ENCODE peak calls at places on chromosomes 11 and 22, in five cellular contexts. X, S, U, P and G are unnamed samples.

GRCh38 chr11:110903830-110904229 is 191.6 kb upstream of the ARHGAP20 start:
- DNase-seq in X (no peak), S (peak), U (peak), P (no peak), G (peak)

GRCh38 chr11:120121914-120122473 is 15.9 kb downstream of the TRIM29 start:
- DNase-seq in X (no peak), S (no peak), U (peak), P (no peak), G (no peak)

GRCh38 chr11:69718147-69718546 is 14.3 kb upstream of the FGF19 start:
- DNase-seq in X (peak), S (peak), U (peak), P (peak), G (peak)

GRCh38 chr22:17578129-17578754 is 14.9 kb downstream of the SLC25A18 start:
- DNase-seq in X (no peak), S (peak), U (no peak), P (no peak), G (peak)

GRCh38 chr11:16326679-16327297 is 29.6 kb downstream of the SOX6 start:
- DNase-seq in X (no peak), S (peak), U (no peak), P (no peak), G (no peak)

GRCh38 chr11:117187007-117187406 is 8.5 kb downstream of the SIDT2 start:
- DNase-seq in X (no peak), S (no peak), U (no peak), P (no peak), G (no peak)

GRCh38 chr11:119774180-119774763 is 45.3 kb upstream of the NECTIN1 start:
- DNase-seq in X (peak), S (peak), U (peak), P (peak), G (peak)

GRCh38 chr11:42345933-42346332 is 886.5 kb upstream of the LRRC4C start:
- DNase-seq in X (no peak), S (no peak), U (no peak), P (no peak), G (no peak)

GRCh38 chr11:34028407-34028804 is 23.1 kb upstream of the CAPRIN1 start:
- DNase-seq in X (no peak), S (peak), U (no peak), P (no peak), G (no peak)

GRCh38 chr22:38953577-38954413 is 3.6 kb upstream of the APOBEC3A start:
- DNase-seq in X (no peak), S (no peak), U (no peak), P (no peak), G (peak)

GRCh38 chr11:19871531-19871930 is 158.9 kb downstream of the NAV2 start:
- DNase-seq in X (no peak), S (no peak), U (no peak), P (no peak), G (no peak)

GRCh38 chr22:28892175-28892731 is 8.9 kb downstream of the ZNRF3 start:
- DNase-seq in X (no peak), S (no peak), U (no peak), P (no peak), G (no peak)

GRCh38 chr11:93845181-93846092 is 5.0 kb downstream of the VSTM5 start:
- DNase-seq in X (peak), S (no peak), U (no peak), P (no peak), G (no peak)

GRCh38 chr11:48087974-48088681 is 107.8 kb downstream of the PTPRJ start:
- DNase-seq in X (no peak), S (no peak), U (no peak), P (no peak), G (no peak)

DNA sequence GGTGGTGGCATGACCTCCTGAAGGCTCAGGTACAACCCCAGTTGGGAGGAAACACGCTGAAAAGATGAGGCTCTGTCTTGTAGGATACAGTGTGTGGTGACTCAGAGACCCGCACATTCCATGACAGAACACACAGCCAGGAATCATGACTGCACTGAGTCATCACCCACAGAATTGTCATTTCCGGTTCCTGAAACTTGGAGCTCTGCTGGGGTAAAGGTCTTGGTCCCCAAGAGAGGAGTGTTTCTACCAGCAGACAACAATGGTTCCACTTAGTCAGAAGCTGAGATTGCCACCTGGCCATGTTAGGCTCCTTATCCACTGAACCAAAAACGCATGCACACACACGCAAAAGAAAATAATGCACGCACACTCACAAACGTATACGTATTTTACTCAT is 31.5 kb upstream of the CYB5R3 start:
- DNase-seq in X (no peak), S (peak), U (peak), P (no peak), G (peak)
- H2BK120ac ChIP-seq in X (no peak), S (peak), U (no peak), P (no peak), G (no peak)

GRCh38 chr11:23554002-23554401 is 693.7 kb upstream of the CCDC179 start:
- DNase-seq in X (no peak), S (no peak), U (no peak), P (no peak), G (no peak)

GRCh38 chr11:23555085-23555484 is 694.8 kb upstream of the CCDC179 start:
- DNase-seq in X (no peak), S (peak), U (no peak), P (no peak), G (peak)

GRCh38 chr11:23556163-23556750 is 696.0 kb upstream of the CCDC179 start:
- DNase-seq in X (no peak), S (no peak), U (peak), P (no peak), G (no peak)
- H2BK120ac ChIP-seq in X (no peak), S (peak), U (no peak), P (no peak), G (no peak)

GRCh38 chr22:30299322-30299721 is 10.0 kb upstream of the CASTOR1 start:
- DNase-seq in X (no peak), S (no peak), U (no peak), P (no peak), G (no peak)
- H2BK120ac ChIP-seq in X (no peak), S (no peak), U (no peak), P (no peak), G (no peak)

DNA sequence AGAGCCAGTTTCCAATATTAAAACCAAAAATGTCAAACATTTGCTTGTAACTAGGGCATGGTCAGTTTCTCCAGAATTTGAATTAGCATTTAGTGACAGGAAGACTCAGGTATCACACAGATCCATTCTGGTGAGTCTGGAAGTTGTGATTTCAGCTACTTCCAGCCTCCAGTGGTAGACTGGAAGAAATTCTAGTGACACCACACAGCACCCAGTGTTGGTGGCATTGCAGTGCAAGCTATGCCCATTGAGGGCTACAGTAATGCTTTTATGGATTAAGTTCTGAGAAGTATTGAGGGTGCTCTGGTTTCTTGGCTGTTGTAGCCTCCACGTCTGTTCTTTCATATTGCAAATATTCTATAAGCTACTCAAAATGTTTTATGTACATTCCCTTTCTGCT is 31.4 kb upstream of the MMP20 start:
- DNase-seq in X (no peak), S (no peak), U (no peak), P (no peak), G (no peak)
- H2BK120ac ChIP-seq in X (no peak), S (no peak), U (no peak), P (no peak), G (no peak)

DNA sequence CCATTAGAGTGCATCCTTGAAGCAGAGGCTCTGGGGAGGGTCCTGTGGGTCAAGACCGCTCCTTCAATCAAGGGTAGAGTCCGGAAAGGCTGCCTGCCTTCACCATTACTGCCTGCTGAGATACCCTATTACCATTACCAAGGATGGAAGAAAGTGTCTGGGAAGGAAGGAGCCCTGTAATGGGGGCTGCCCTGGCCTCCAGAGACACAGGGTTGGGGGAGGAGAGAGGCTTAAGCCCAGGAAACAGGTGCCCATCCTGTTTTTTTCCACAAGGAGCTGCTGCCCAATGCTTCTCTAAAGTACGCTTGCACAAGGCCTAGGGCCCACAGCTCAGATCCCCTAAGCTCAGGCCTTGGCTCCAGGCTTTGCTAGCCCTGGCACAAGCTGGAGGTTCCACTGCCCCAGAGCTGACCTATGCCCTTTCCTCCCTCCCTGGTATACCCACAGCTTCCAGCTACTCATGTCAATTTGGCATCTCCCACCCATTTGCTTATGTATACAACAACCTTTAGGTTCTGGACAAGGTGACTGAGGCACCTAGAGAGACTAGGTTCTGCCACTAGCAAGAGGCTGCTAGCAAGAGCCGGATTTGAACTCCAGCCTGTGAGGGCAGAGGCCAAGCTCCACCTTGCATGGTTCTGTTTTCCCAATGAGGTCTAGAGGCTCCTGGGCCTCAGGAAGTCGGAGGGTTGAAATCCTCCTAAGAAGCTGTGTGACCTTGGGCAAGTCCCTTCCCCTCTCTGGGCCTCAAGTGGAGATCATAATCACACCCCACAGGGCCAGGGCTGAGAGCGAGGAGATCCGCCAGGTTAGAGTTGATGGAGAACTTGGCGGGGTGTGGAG is 1.5 kb upstream of the PLCB3 start:
- DNase-seq in X (peak), S (no peak), U (no peak), P (no peak), G (no peak)
- H2BK120ac ChIP-seq in X (no peak), S (no peak), U (no peak), P (no peak), G (no peak)

GRCh38 chr11:62150887-62151736 is 27.3 kb downstream of the INCENP start:
- DNase-seq in X (no peak), S (no peak), U (no peak), P (no peak), G (no peak)
- H2BK120ac ChIP-seq in X (no peak), S (no peak), U (no peak), P (no peak), G (no peak)

DNA sequence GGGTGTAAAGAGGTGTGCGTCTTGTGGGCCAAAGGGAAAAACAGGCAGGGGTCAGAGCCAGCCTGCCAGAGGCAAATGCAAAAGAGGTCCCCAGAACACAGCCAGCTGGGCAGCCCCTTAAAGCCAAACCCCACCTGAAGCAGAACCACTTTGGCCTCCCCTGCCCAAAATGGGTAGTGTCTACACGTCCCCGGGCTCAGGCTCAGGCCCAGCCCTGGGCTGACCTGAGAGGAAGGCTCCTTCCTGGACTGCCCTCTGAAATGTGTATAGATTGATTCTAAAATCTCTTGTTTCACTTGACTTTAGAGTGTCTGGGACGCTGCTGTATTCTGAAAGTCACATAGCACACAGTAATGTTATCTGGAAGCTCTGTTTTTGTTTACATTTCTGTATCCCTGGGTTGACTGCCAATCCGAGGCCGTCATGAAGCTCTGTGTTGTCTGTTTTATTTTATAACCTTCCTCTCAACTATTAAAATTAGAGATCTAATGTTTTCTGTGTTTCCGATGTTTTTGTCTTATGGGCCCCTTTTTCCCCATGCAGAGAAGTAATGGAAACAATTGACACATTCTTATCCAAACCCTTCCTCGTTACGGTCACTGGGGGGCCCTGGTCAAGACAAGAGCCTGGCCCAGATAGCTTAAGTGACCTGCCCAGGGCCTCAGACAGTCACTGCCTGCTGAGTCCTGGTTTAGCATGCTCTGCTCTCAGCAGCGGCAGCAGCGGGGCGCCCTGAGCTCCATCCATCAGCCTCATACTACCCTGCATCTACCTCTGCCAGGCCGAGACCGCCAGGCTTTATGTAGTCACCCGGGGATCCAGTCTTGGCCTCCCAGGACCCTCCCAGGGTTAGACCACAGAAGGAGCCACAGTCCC is 10.1 kb downstream of the OVOL1 start:
- DNase-seq in X (no peak), S (peak), U (no peak), P (no peak), G (peak)
- H2BK120ac ChIP-seq in X (no peak), S (no peak), U (no peak), P (no peak), G (no peak)